ENCODE peak calls at places on chromosomes 11 and 22, in five cellular contexts. X is fibroblast of pulmonary artery, M is K562, G is right cardiac atrium, R is GM23248. K is an unnamed sample.

GRCh38 chr11:84249344-84250135 is 963.4 kb upstream of the CCDC90B start:
- DNase-seq in X (no peak), M (no peak), G (no peak), R (peak), K (peak)

GRCh38 chr11:86849679-86850078 is 49.3 kb downstream of the PRSS23 start:
- DNase-seq in X (no peak), M (no peak), G (no peak), R (no peak), K (no peak)

GRCh38 chr11:125959511-125959910 is 13.7 kb downstream of the VSIG10L2 start:
- DNase-seq in X (no peak), M (no peak), G (no peak), R (no peak), K (no peak)

GRCh38 chr11:73866586-73866996 is 10.1 kb downstream of the COA4 start:
- DNase-seq in X (peak), M (no peak), G (peak), R (peak), K (peak)

GRCh38 chr22:20113551-20114310 is 2.2 kb upstream of the RANBP1 start:
- DNase-seq in X (no peak), M (no peak), G (peak), R (no peak), K (no peak)

GRCh38 chr22:29517215-29517908 is 36.2 kb downstream of the THOC5 start:
- DNase-seq in X (no peak), M (no peak), G (no peak), R (peak), K (no peak)

GRCh38 chr11:14906614-14907392 is 14.8 kb upstream of the CYP2R1 start:
- DNase-seq in X (no peak), M (no peak), G (no peak), R (no peak), K (no peak)

GRCh38 chr11:12674571-12674935 is 332 bp downstream of the TEAD1 start:
- DNase-seq in X (peak), M (peak), G (no peak), R (peak), K (no peak)

GRCh38 chr11:112016088-112016764 is 9.0 kb upstream of the DLAT start:
- DNase-seq in X (peak), M (no peak), G (no peak), R (peak), K (peak)

GRCh38 chr11:73284106-73284505 is 12.0 kb downstream of the P2RY6 start:
- DNase-seq in X (no peak), M (no peak), G (no peak), R (no peak), K (no peak)

GRCh38 chr22:33361581-33361980 is 303.4 kb upstream of the SYN3 start:
- DNase-seq in X (peak), M (no peak), G (no peak), R (peak), K (no peak)

GRCh38 chr11:70865356-70865755 is 387.0 kb downstream of the SHANK2 start:
- DNase-seq in X (no peak), M (no peak), G (no peak), R (no peak), K (no peak)

GRCh38 chr22:35629406-35630234 is 12.5 kb upstream of the MB start:
- DNase-seq in X (peak), M (peak), G (peak), R (peak), K (peak)

GRCh38 chr11:47980093-47980906 is at the start of gene PTPRJ:
- DNase-seq in X (peak), M (peak), G (peak), R (peak), K (peak)

GRCh38 chr11:71153005-71153395 is 99.4 kb downstream of the SHANK2 start:
- DNase-seq in X (no peak), M (no peak), G (no peak), R (peak), K (peak)

GRCh38 chr22:49461674-49462073 is 366.0 kb downstream of the BRD1 start:
- DNase-seq in X (no peak), M (no peak), G (no peak), R (no peak), K (no peak)

GRCh38 chr22:49464024-49464423 is 363.6 kb downstream of the BRD1 start:
- DNase-seq in X (no peak), M (no peak), G (no peak), R (no peak), K (no peak)

GRCh38 chr22:49460662-49461371 is 366.9 kb downstream of the BRD1 start:
- DNase-seq in X (no peak), M (no peak), G (no peak), R (no peak), K (no peak)

GRCh38 chr22:49462795-49463194 is 364.9 kb downstream of the BRD1 start:
- DNase-seq in X (no peak), M (no peak), G (no peak), R (no peak), K (no peak)

DNA sequence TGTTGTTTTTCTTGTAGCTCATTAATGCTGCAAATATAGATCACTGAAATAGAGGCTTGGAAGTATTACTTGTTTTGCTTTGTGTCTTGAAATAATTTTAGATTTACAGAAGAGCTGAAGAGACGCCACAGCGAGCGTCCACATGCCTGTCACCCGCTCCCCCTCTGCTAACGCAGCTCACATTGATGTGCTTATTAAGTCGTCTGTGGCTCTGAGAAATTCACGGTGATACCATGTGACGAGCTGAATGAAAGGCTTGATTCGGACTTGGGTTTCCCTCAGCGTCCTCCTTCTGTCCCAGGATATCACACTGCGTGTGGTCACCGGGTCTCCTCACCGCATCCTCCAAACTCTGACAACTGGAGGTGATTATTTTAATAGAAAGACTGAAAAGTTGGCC is 365.4 kb downstream of the BRD1 start:
- DNase-seq in X (no peak), M (no peak), G (no peak), R (no peak), K (no peak)
- H3K4me3 ChIP-seq in X (no peak), M (no peak), G (no peak), R (no peak), K (no peak)

GRCh38 chr11:75349540-75350116 is 1.8 kb downstream of the ARRB1 start:
- DNase-seq in X (no peak), M (peak), G (peak), R (no peak), K (no peak)
- H3K4me3 ChIP-seq in X (peak), M (no peak), G (peak), R (no peak), K (no peak)

GRCh38 chr11:68704887-68705286 is 20.5 kb downstream of the GAL start:
- DNase-seq in X (no peak), M (no peak), G (no peak), R (no peak), K (peak)
- H3K4me3 ChIP-seq in X (no peak), M (no peak), G (no peak), R (no peak), K (no peak)

GRCh38 chr11:120339394-120339890 is 3.2 kb downstream of the ARHGEF12 start:
- DNase-seq in X (peak), M (peak), G (no peak), R (peak), K (peak)
- H3K4me3 ChIP-seq in X (peak), M (peak), G (peak), R (peak), K (peak)

DNA sequence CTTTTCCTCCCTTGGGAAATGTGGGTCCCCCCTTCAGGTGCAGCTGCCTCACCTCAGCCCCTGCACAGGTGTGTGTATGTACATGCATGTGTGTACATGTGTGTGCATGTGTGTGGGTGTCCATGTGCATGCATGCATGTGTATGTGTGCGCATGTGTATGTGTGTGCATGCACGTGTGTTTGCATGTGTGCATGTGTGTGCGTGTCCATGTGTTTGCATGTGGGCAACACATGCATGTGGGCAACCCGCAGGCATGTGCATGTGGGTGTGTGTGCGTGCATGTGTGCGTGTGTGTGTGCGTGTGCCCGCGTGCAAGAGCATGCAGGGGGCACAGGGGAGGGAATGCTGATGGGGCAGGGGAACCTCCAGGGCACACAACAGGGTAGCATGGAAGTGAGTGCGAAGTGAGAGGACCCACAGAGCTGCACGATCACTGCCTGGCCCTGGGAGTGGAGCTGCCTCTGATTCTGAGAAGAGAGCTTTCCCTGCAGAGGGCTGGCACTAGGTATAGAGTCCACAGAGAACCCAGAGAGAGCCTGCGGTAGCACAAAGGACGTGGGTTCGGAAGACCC is 14.6 kb upstream of the BAIAP2L2 start:
- DNase-seq in X (no peak), M (no peak), G (no peak), R (no peak), K (no peak)
- H3K4me3 ChIP-seq in X (no peak), M (no peak), G (no peak), R (no peak), K (no peak)

GRCh38 chr11:833849-834311 is 1.1 kb downstream of the CD151 start:
- DNase-seq in X (no peak), M (no peak), G (no peak), R (peak), K (no peak)
- H3K4me3 ChIP-seq in X (peak), M (peak), G (peak), R (peak), K (peak)

GRCh38 chr22:47090591-47091240 is 328.3 kb downstream of the TBC1D22A start:
- DNase-seq in X (peak), M (peak), G (no peak), R (peak), K (peak)
- H3K4me3 ChIP-seq in X (peak), M (peak), G (peak), R (peak), K (peak)

DNA sequence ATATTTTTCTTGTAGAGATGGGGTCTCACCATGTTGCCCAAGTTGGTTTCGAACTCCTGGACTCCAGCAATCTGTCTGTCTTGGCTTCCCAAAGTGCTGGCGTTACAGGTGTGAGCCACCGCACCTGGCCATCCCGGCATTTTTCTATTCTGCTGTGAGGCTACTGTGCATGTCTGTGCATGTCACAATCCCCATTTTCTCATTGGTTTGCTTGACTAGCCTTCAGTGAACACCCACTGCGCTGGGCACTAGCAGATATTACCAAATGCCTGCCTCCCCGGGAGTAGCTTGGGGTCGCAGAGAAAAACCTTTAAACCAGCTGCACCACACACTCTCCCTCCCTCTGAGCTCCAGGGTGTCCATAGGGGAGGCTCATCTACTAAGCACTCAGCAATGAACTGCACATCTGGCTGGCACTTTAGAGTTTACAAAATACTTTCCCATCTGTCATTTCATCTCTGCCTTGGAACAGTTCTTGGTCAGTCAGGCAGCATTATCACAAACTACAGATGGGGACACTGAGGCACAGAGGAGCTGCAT is 4.9 kb downstream of the CSNK1E start:
- DNase-seq in X (no peak), M (no peak), G (no peak), R (peak), K (no peak)
- H3K4me3 ChIP-seq in X (no peak), M (no peak), G (no peak), R (peak), K (no peak)

GRCh38 chr22:40491990-40492631 is 121.7 kb downstream of the SGSM3 start:
- DNase-seq in X (peak), M (no peak), G (no peak), R (peak), K (peak)
- H3K4me3 ChIP-seq in X (no peak), M (no peak), G (no peak), R (no peak), K (no peak)

GRCh38 chr11:116852261-116853125 is 15.1 kb upstream of the APOA1 start:
- DNase-seq in X (peak), M (no peak), G (no peak), R (peak), K (peak)
- H3K4me3 ChIP-seq in X (no peak), M (no peak), G (no peak), R (no peak), K (no peak)